ENCODE peak calls at places on chromosomes 4 and X, in six cellular contexts. F is GM12892, L is GM12891, X is H1, W is SK-N-SH, B is K562. Y is an unnamed sample.

GRCh38 chr4:1472148-1472797 is 66.0 kb upstream of the NKX1-1 start:
- DNase-seq in F (no peak), L (peak), X (no peak), W (peak), B (no peak), Y (no peak)

GRCh38 chr4:17595471-17596005 is 18.5 kb downstream of the LAP3 start:
- DNase-seq in F (no peak), L (peak), X (no peak), W (no peak), B (no peak), Y (peak)

GRCh38 chr4:113659127-113659526 is 102.4 kb downstream of the CAMK2D start:
- DNase-seq in F (no peak), L (no peak), X (no peak), W (no peak), B (no peak), Y (no peak)

GRCh38 chr4:107564326-107564725 is 155.7 kb downstream of the PAPSS1 start:
- DNase-seq in F (no peak), L (no peak), X (no peak), W (no peak), B (no peak), Y (no peak)

GRCh38 chr4:24214796-24215195 is 324.9 kb upstream of the PPARGC1A start:
- DNase-seq in F (no peak), L (no peak), X (no peak), W (no peak), B (no peak), Y (no peak)

GRCh38 chr4:168421671-168422070 is 58.6 kb downstream of the DDX60L start:
- DNase-seq in F (no peak), L (no peak), X (no peak), W (no peak), B (peak), Y (no peak)

GRCh38 chrX:16992902-16993301 is 46.4 kb downstream of the REPS2 start:
- DNase-seq in F (no peak), L (no peak), X (no peak), W (no peak), B (no peak), Y (no peak)

GRCh38 chrX:151013164-151013743 is 30.1 kb downstream of the HMGB3 start:
- DNase-seq in F (no peak), L (no peak), X (no peak), W (no peak), B (no peak), Y (no peak)

GRCh38 chrX:71870337-71871098 is 40.1 kb upstream of the NHSL2 start:
- DNase-seq in F (no peak), L (no peak), X (peak), W (no peak), B (peak), Y (no peak)

GRCh38 chr4:131002132-131002531 is 1906.2 kb downstream of the C4orf33 start:
- DNase-seq in F (no peak), L (no peak), X (no peak), W (no peak), B (no peak), Y (no peak)

GRCh38 chrX:120264315-120264714 is 13.7 kb downstream of the ZBTB33 start:
- DNase-seq in F (no peak), L (no peak), X (no peak), W (no peak), B (no peak), Y (no peak)

GRCh38 chr4:115110191-115111166 is 2.9 kb downstream of the NDST4 start:
- DNase-seq in F (no peak), L (no peak), X (no peak), W (no peak), B (no peak), Y (no peak)

GRCh38 chr4:182205293-182205692 is 37.9 kb upstream of the TENM3 start:
- DNase-seq in F (no peak), L (no peak), X (no peak), W (no peak), B (no peak), Y (no peak)

GRCh38 chr4:117267317-117267716 is 181.9 kb upstream of the TRAM1L1 start:
- DNase-seq in F (no peak), L (no peak), X (no peak), W (no peak), B (no peak), Y (no peak)

GRCh38 chr4:143336828-143337599 is at the start of gene GAB1:
- DNase-seq in F (peak), L (peak), X (peak), W (peak), B (peak), Y (no peak)

GRCh38 chr4:128333309-128334006 is 45.8 kb upstream of the PGRMC2 start:
- DNase-seq in F (no peak), L (no peak), X (no peak), W (no peak), B (no peak), Y (no peak)

GRCh38 chrX:105477351-105477750 is 256.9 kb upstream of the TEX13A start:
- DNase-seq in F (no peak), L (no peak), X (no peak), W (no peak), B (no peak), Y (no peak)

GRCh38 chr4:110619401-110620247 is 3.3 kb downstream of the PITX2 start:
- DNase-seq in F (no peak), L (no peak), X (peak), W (no peak), B (no peak), Y (no peak)

GRCh38 chrX:34918856-34919255 is 23.7 kb upstream of the FAM47B start:
- DNase-seq in F (no peak), L (no peak), X (no peak), W (peak), B (peak), Y (no peak)

GRCh38 chr4:7027284-7027683 is 15.9 kb upstream of the TADA2B start:
- DNase-seq in F (no peak), L (no peak), X (no peak), W (no peak), B (no peak), Y (no peak)

GRCh38 chr4:8028368-8028767 is 88.7 kb upstream of the AFAP1 start:
- DNase-seq in F (no peak), L (no peak), X (no peak), W (no peak), B (no peak), Y (no peak)

GRCh38 chr4:139922625-139923024 is 231.4 kb downstream of the MAML3 start:
- DNase-seq in F (no peak), L (no peak), X (no peak), W (no peak), B (no peak), Y (no peak)

GRCh38 chr4:52983563-52984303 is 121.6 kb downstream of the RASL11B start:
- DNase-seq in F (no peak), L (peak), X (no peak), W (peak), B (peak), Y (no peak)

GRCh38 chrX:68307767-68308166 is 125.5 kb downstream of the OPHN1 start:
- DNase-seq in F (no peak), L (no peak), X (no peak), W (no peak), B (no peak), Y (no peak)

GRCh38 chr4:145954924-145955339 is 16.3 kb upstream of the ZNF827 start:
- DNase-seq in F (no peak), L (no peak), X (no peak), W (no peak), B (peak), Y (no peak)

GRCh38 chr4:76235407-76235806 is 16.1 kb upstream of the FAM47E start:
- DNase-seq in F (no peak), L (no peak), X (no peak), W (no peak), B (no peak), Y (no peak)

GRCh38 chr4:76233967-76234678 is 17.4 kb upstream of the FAM47E start:
- DNase-seq in F (no peak), L (no peak), X (peak), W (peak), B (peak), Y (no peak)

GRCh38 chr4:76238236-76238635 is 13.3 kb upstream of the FAM47E start:
- DNase-seq in F (no peak), L (no peak), X (no peak), W (no peak), B (no peak), Y (no peak)

GRCh38 chr4:76234679-76235044 is 16.9 kb upstream of the FAM47E start:
- DNase-seq in F (no peak), L (no peak), X (no peak), W (no peak), B (no peak), Y (no peak)

GRCh38 chr4:76235915-76236314 is 15.6 kb upstream of the FAM47E start:
- DNase-seq in F (no peak), L (no peak), X (no peak), W (no peak), B (no peak), Y (no peak)
- TF ChIP-seq TAF1 in F (no peak), L (no peak), X (no peak), W (no peak), B (no peak), Y (no peak)

DNA sequence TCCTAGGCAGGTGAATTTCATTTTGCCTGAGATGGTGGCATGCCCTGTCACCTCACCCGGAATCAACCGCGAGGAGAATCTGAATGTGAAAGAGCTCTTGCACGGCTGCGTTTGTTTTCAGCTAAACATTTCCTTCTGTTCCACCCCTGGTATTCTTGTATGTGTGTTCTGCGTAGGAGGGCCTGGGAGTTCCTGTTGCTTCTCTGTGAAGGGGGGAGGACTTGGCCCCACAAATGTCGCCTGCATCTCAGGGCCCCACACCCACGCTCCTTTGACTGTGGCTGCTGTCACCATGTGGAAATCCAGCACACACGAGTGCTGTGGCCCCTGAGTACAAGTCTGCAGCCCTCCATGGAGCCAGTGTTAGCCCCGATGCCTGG is 45.8 kb upstream of the CLCN4 start:
- DNase-seq in F (peak), L (no peak), X (no peak), W (no peak), B (no peak), Y (peak)
- TF ChIP-seq TAF1 in F (no peak), L (no peak), X (no peak), W (no peak), B (no peak), Y (no peak)

DNA sequence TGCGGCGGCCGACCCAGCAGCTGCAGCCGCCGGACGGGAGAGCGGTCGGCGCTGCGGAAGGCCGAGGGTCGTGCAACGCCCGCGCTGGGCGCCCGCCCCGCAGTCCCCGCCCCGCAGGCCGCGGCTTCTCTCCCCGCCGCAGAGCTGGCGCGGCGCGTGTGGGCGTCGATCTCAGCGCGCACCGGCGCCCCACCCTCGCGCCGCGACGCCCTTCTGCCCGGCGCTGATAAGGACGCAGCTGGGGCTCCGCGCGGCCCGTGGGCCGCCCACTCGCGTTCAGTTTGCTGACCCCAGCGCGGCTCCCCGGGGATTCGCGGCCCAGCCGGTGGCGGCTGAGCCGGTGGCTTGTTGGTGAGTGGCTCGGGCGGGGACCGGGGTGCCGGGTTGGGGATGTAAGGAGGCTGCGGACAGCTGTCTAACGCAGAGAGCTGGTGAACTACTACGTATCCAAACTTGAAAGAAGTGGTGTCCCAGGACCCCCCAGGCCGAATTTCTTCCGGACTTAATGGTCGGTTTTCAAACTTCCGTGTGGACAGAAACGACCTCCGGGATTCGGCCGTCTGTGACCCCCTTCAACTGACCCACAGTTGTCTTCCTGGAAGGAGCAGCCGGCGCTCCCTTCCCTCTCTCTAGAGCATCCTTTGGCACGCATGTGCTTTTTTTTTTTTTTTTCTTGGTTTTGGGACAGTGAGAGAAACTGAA is 1.6 kb downstream of the FHDC1 start:
- DNase-seq in F (peak), L (peak), X (peak), W (peak), B (peak), Y (no peak)
- TF ChIP-seq TAF1 in F (no peak), L (no peak), X (no peak), W (no peak), B (no peak), Y (no peak)

DNA sequence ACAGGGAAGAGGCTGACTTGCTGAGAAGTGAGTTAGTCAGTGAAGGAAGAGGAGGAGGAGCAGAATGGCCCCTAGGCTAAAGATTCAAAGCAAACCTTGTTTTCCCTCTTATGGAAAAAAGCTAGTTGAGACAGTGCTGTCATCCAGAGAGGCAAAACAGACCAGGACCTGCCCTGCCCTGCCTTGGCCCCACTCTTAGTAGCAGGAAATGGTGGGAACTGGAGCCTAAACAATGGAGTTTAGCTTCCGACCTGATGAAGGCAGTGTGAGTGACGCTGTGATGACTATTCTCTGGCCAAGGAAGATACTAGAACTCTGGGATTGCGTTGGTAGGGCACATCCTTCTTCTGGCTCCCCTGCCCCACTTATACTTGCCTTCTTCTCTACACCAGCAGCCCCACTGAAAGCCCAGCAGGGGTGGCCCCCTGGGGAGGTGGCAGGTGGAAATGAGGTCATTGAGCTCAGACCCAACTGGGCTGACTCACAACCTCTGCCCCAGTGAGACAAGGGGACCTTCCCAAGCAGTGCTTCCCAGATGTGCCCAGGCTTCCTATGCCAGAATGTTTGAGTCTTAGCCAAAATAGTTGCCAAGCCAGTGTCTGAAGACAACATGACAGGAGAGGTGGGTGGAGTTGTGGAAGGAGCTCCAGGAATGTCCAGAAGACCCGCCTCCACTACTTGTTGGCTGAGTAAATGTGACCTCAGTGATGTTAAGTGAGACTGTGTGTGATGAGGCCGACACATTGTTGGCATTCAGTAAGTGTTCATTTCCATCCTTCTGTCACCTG is 38.8 kb downstream of the MSN start:
- DNase-seq in F (no peak), L (no peak), X (no peak), W (no peak), B (no peak), Y (no peak)
- TF ChIP-seq TAF1 in F (no peak), L (no peak), X (no peak), W (no peak), B (no peak), Y (no peak)